ENCODE peak calls at places on chromosomes 11 and 22, in four cellular contexts. One of them, this sample, is unnamed.
A peak's percentile ranks its signal among the peaks of the same experiment; 100 is the strongest.

GRCh38 chr22:18955696-18956095 is 19.6 kb upstream of the PRODH start:
- DNase-seq in A172: no peak
- DNase-seq in aorta: peak; percentile 63
- DNase-seq in neuronal stem cell: no peak
- DNase-seq in this sample: peak; percentile 20

GRCh38 chr22:49954354-49954753 is 6.2 kb upstream of the PIM3 start:
- DNase-seq in A172: no peak
- DNase-seq in aorta: no peak
- DNase-seq in neuronal stem cell: no peak
- DNase-seq in this sample: peak; percentile 85

GRCh38 chr22:37172266-37173245 is 15.5 kb downstream of the C1QTNF6 start:
- DNase-seq in A172: no peak
- DNase-seq in aorta: peak; percentile 41
- DNase-seq in neuronal stem cell: no peak
- DNase-seq in this sample: peak; percentile 28

GRCh38 chr11:59761985-59762384 is 6.8 kb downstream of the STX3 start:
- DNase-seq in A172: no peak
- DNase-seq in aorta: no peak
- DNase-seq in neuronal stem cell: no peak
- DNase-seq in this sample: no peak

GRCh38 chr11:95338430-95338991 is 107.5 kb upstream of the SESN3 start:
- DNase-seq in A172: no peak
- DNase-seq in aorta: no peak
- DNase-seq in neuronal stem cell: no peak
- DNase-seq in this sample: peak; percentile 66

GRCh38 chr11:72230764-72231365 is 6.3 kb downstream of the INPPL1 start:
- DNase-seq in A172: no peak
- DNase-seq in aorta: peak; percentile 39
- DNase-seq in neuronal stem cell: no peak
- DNase-seq in this sample: no peak

GRCh38 chr22:33957086-33957485 is 36.8 kb upstream of the LARGE1 start:
- DNase-seq in A172: no peak
- DNase-seq in aorta: no peak
- DNase-seq in neuronal stem cell: no peak
- DNase-seq in this sample: no peak

GRCh38 chr11:77046060-77046501 is 11.9 kb downstream of the B3GNT6 start:
- DNase-seq in A172: no peak
- DNase-seq in aorta: no peak
- DNase-seq in neuronal stem cell: peak; percentile 56
- DNase-seq in this sample: peak; percentile 66

GRCh38 chr22:27663812-27664211 is 137.7 kb downstream of the MN1 start:
- DNase-seq in A172: peak; percentile 22
- DNase-seq in aorta: no peak
- DNase-seq in neuronal stem cell: no peak
- DNase-seq in this sample: no peak

This sample was measured in lower lobe of right lung.